ENCODE peak calls at places on chromosomes 5 and 9, in eight cellular contexts. J is tibial artery, R is lower lobe of right lung, B is H9, O is cardiac fibroblast, H is lung, F is fibroblast of lung, P is dorsolateral prefrontal cortex. V is an unnamed sample.

GRCh38 chr5:160692272-160692671 is 159.7 kb downstream of the ATP10B start:
- DNase-seq in J (no peak), R (no peak), B (no peak), O (no peak), H (no peak), F (no peak), P (no peak), V (no peak)

GRCh38 chr5:127959152-127959764 is 124.3 kb upstream of the SLC12A2 start:
- DNase-seq in J (no peak), R (peak), B (no peak), O (peak), H (peak), F (peak), P (no peak), V (no peak)

GRCh38 chr9:14140121-14140520 is 173.8 kb downstream of the NFIB start:
- DNase-seq in J (no peak), R (no peak), B (no peak), O (no peak), H (no peak), F (peak), P (no peak), V (no peak)

GRCh38 chr9:124621371-124622328 is 114.5 kb upstream of the NR5A1 start:
- DNase-seq in J (no peak), R (no peak), B (no peak), O (peak), H (no peak), F (peak), P (no peak), V (no peak)

GRCh38 chr9:90022474-90022873 is 417.7 kb downstream of the GADD45G start:
- DNase-seq in J (no peak), R (no peak), B (no peak), O (no peak), H (no peak), F (peak), P (no peak), V (no peak)

GRCh38 chr5:57383093-57383861 is 99.3 kb downstream of the ACTBL2 start:
- DNase-seq in J (no peak), R (no peak), B (no peak), O (peak), H (no peak), F (peak), P (no peak), V (no peak)

GRCh38 chr5:100595152-100595811 is 60.1 kb downstream of the FAM174A start:
- DNase-seq in J (peak), R (peak), B (no peak), O (peak), H (no peak), F (peak), P (no peak), V (no peak)

GRCh38 chr5:111063709-111064322 is 7.7 kb upstream of the TSLP start:
- DNase-seq in J (no peak), R (no peak), B (no peak), O (peak), H (no peak), F (peak), P (no peak), V (peak)

GRCh38 chr9:19788614-19789271 is at the start of gene SLC24A2:
- DNase-seq in J (no peak), R (no peak), B (peak), O (peak), H (no peak), F (no peak), P (peak), V (no peak)

GRCh38 chr9:113577525-113578261 is 114.2 kb downstream of the RGS3 start:
- DNase-seq in J (no peak), R (peak), B (no peak), O (no peak), H (no peak), F (peak), P (no peak), V (no peak)

GRCh38 chr5:54738973-54739367 is 221.4 kb downstream of the SNX18 start:
- DNase-seq in J (no peak), R (no peak), B (no peak), O (no peak), H (no peak), F (no peak), P (no peak), V (no peak)

GRCh38 chr5:152113401-152113800 is 188.8 kb upstream of the GLRA1 start:
- DNase-seq in J (no peak), R (no peak), B (no peak), O (no peak), H (no peak), F (peak), P (no peak), V (no peak)

GRCh38 chr9:92468206-92468605 is 14.1 kb downstream of the ASPN start:
- DNase-seq in J (no peak), R (no peak), B (no peak), O (peak), H (no peak), F (peak), P (no peak), V (no peak)

GRCh38 chr5:106699198-106699597 is 971.5 kb downstream of the EFNA5 start:
- DNase-seq in J (no peak), R (no peak), B (peak), O (no peak), H (no peak), F (no peak), P (no peak), V (no peak)
- TF ChIP-seq CTCF in J (no peak), R (no peak), B (peak), O (peak), H (no peak), F (no peak), P (no peak), V (no peak)

GRCh38 chr9:76615149-76615548 is 149.1 kb upstream of the PCA3 start:
- DNase-seq in J (no peak), R (no peak), B (no peak), O (no peak), H (no peak), F (no peak), P (no peak), V (no peak)

GRCh38 chr9:76617510-76618194 is 146.6 kb upstream of the PCA3 start:
- DNase-seq in J (no peak), R (no peak), B (no peak), O (no peak), H (no peak), F (no peak), P (no peak), V (no peak)

GRCh38 chr9:76613980-76614379 is 150.3 kb upstream of the PCA3 start:
- DNase-seq in J (no peak), R (no peak), B (no peak), O (no peak), H (no peak), F (no peak), P (no peak), V (no peak)

GRCh38 chr9:76618762-76619161 is 145.5 kb upstream of the PCA3 start:
- DNase-seq in J (no peak), R (no peak), B (no peak), O (peak), H (no peak), F (peak), P (no peak), V (no peak)

DNA sequence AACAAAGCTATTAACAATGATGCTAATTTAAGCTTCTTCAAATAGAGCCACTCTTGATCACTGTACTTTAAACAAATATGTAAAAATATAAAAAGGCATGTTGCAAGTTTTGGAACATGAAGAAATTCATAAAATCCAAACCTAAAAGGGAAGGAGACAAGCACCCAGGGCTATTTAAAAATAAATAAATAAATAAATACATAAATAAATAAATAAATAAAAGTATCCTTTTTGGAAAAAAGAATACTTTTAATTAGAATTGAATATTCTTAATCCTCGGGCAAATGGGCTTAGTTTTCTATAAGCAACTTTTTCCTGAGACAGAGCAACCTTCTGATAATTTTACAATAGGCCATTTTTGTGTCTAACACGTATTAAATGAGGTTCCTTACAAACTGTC is 147.5 kb upstream of the PCA3 start:
- DNase-seq in J (no peak), R (no peak), B (no peak), O (no peak), H (no peak), F (no peak), P (no peak), V (no peak)
- TF ChIP-seq CTCF in J (no peak), R (no peak), B (no peak), O (no peak), H (no peak), F (no peak), P (no peak), V (no peak)

DNA sequence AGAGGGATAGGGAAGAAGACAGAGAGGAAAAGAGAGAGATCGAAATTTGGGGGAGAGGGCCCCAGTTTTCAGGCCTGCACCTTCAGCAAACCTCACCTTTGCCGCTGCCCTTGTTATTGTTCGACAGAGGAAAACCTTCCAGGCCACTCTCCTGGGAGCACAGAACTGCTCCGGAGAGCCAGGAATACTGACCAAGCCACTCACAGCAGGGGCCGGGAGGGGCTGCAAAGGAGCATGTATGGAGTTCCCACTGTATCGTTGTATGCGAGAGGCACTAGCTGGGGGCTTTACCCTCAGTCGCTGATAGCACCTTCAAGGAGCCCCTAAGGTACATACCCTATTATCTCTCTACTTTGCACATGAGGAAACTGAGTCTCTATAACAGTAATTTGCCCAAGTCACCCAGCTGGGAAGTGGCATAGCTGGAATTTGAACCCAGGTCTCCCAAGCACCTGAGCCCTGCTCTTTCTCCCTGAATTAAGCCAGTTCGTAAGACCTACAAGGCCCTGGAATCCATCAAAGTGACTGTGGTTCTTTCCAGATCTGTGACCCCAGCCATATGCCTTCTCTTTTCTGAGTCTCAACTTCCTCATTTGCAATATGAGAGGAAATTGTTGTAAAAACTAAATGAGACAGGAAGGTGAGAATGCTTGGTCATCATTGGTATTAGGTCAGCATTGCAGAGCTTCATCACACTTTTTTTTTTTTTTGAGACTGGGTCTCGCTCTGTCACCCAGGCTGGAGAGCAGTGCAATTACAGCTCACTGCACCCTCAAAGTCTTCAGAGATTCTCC is 21.0 kb upstream of the FOXE1 start:
- DNase-seq in J (no peak), R (no peak), B (no peak), O (no peak), H (no peak), F (no peak), P (no peak), V (no peak)
- TF ChIP-seq CTCF in J (no peak), R (no peak), B (no peak), O (no peak), H (no peak), F (no peak), P (no peak), V (no peak)

GRCh38 chr5:17282283-17283120 is 65.1 kb downstream of the BASP1 start:
- DNase-seq in J (no peak), R (no peak), B (peak), O (peak), H (no peak), F (no peak), P (no peak), V (peak)
- TF ChIP-seq CTCF in J (no peak), R (no peak), B (no peak), O (no peak), H (no peak), F (no peak), P (no peak), V (no peak)

GRCh38 chr5:71783891-71784290 is 64.8 kb downstream of the CARTPT start:
- DNase-seq in J (no peak), R (no peak), B (no peak), O (no peak), H (no peak), F (no peak), P (no peak), V (no peak)

GRCh38 chr5:71786337-71787060 is 67.4 kb downstream of the CARTPT start:
- DNase-seq in J (no peak), R (no peak), B (no peak), O (no peak), H (no peak), F (no peak), P (no peak), V (no peak)

GRCh38 chr5:71780597-71780996 is 61.5 kb downstream of the CARTPT start:
- DNase-seq in J (no peak), R (no peak), B (no peak), O (no peak), H (no peak), F (no peak), P (no peak), V (no peak)

GRCh38 chr5:71782393-71782770 is 63.3 kb downstream of the CARTPT start:
- DNase-seq in J (no peak), R (no peak), B (no peak), O (no peak), H (no peak), F (no peak), P (no peak), V (no peak)

GRCh38 chr5:71782771-71783770 is 64.0 kb downstream of the CARTPT start:
- DNase-seq in J (peak), R (peak), B (peak), O (peak), H (peak), F (peak), P (peak), V (peak)
- TF ChIP-seq CTCF in J (peak), R (peak), B (peak), O (peak), H (peak), F (peak), P (peak), V (peak)

GRCh38 chr5:143106175-143106574 is 297.3 kb downstream of the NR3C1 start:
- DNase-seq in J (no peak), R (no peak), B (no peak), O (peak), H (no peak), F (peak), P (peak), V (no peak)
- TF ChIP-seq CTCF in J (no peak), R (peak), B (peak), O (peak), H (no peak), F (peak), P (peak), V (no peak)

V was measured in GM20000.